ENCODE peak calls at places on chromosomes 16 and 17, in seven cellular contexts. N is ovary; C is mucosa of descending colon; H is EL; U is keratinocyte; J is activated T-cell treated with anti-CD3 and anti-CD28 coated beads, Interleukin-2, amount 50 U/mL, for 72 hours; Y is nucleus accumbens. K is an unnamed sample.

GRCh38 chr17:20896153-20896649 is 146.6 kb downstream of the USP22 start:
- DNase-seq in N (peak), C (no peak), H (peak), U (no peak), J (peak), Y (peak), K (peak)

GRCh38 chr17:82458885-82459424 is 414 bp downstream of the NARF start:
- DNase-seq in N (no peak), C (peak), H (peak), U (no peak), J (peak), Y (no peak), K (no peak)

GRCh38 chr17:58333396-58334207 is 5.0 kb upstream of the TSPOAP1 start:
- DNase-seq in N (no peak), C (no peak), H (no peak), U (no peak), J (peak), Y (no peak), K (no peak)

GRCh38 chr17:12229315-12229714 is 208.6 kb downstream of the MAP2K4 start:
- DNase-seq in N (peak), C (no peak), H (no peak), U (no peak), J (no peak), Y (no peak), K (no peak)

GRCh38 chr17:75645501-75645888 is 12.3 kb downstream of the SMIM5 start:
- DNase-seq in N (no peak), C (peak), H (no peak), U (peak), J (no peak), Y (no peak), K (no peak)

GRCh38 chr16:85136213-85136704 is 24.0 kb upstream of the CIBAR2 start:
- DNase-seq in N (no peak), C (peak), H (peak), U (no peak), J (no peak), Y (no peak), K (no peak)

GRCh38 chr16:3842994-3843393 is 37.5 kb downstream of the CREBBP start:
- DNase-seq in N (no peak), C (no peak), H (no peak), U (no peak), J (no peak), Y (no peak), K (no peak)

GRCh38 chr17:57921342-57921741 is 33.9 kb downstream of the CUEDC1 start:
- DNase-seq in N (no peak), C (no peak), H (no peak), U (no peak), J (no peak), Y (peak), K (no peak)

GRCh38 chr16:27748868-27749546 is 199.1 kb downstream of the KATNIP start:
- DNase-seq in N (no peak), C (peak), H (peak), U (peak), J (peak), Y (peak), K (peak)